ENCODE peak calls at places on chromosome 15, in ten cellular contexts. One of them, this sample, is unnamed.

GRCh38 chr15:28992996-28993719 is 107.4 kb downstream of the APBA2 start:
- DNase-seq in esophagus muscularis mucosa: no peak
- DNase-seq in pancreas: no peak
- DNase-seq in stomach: no peak
- DNase-seq in kidney epithelial cell: no peak
- DNase-seq in fibroblast of the aortic adventitia: no peak
- DNase-seq in neural progenitor cell: no peak
- DNase-seq in CD8-positive, alpha-beta T cell: no peak
- DNase-seq in DND-41: no peak
- DNase-seq in upper lobe of right lung: peak
- DNase-seq in this sample: no peak

GRCh38 chr15:74709011-74709410 is 13.2 kb upstream of the EDC3 start:
- DNase-seq in esophagus muscularis mucosa: no peak
- DNase-seq in pancreas: no peak
- DNase-seq in stomach: no peak
- DNase-seq in kidney epithelial cell: no peak
- DNase-seq in fibroblast of the aortic adventitia: peak
- DNase-seq in neural progenitor cell: no peak
- DNase-seq in CD8-positive, alpha-beta T cell: no peak
- DNase-seq in DND-41: no peak
- DNase-seq in upper lobe of right lung: no peak
- DNase-seq in this sample: no peak

GRCh38 chr15:37218351-37218916 is 118.1 kb upstream of the MEIS2 start:
- DNase-seq in esophagus muscularis mucosa: no peak
- DNase-seq in pancreas: no peak
- DNase-seq in stomach: no peak
- DNase-seq in kidney epithelial cell: no peak
- DNase-seq in fibroblast of the aortic adventitia: no peak
- DNase-seq in neural progenitor cell: no peak
- DNase-seq in CD8-positive, alpha-beta T cell: no peak
- DNase-seq in DND-41: no peak
- DNase-seq in upper lobe of right lung: no peak
- DNase-seq in this sample: no peak

GRCh38 chr15:47486051-47486450 is 231.3 kb upstream of the SEMA6D start:
- DNase-seq in esophagus muscularis mucosa: no peak
- DNase-seq in pancreas: no peak
- DNase-seq in stomach: no peak
- DNase-seq in kidney epithelial cell: no peak
- DNase-seq in fibroblast of the aortic adventitia: no peak
- DNase-seq in neural progenitor cell: no peak
- DNase-seq in CD8-positive, alpha-beta T cell: no peak
- DNase-seq in DND-41: no peak
- DNase-seq in upper lobe of right lung: no peak
- DNase-seq in this sample: no peak

GRCh38 chr15:92020765-92021164 is 167.3 kb downstream of the SLCO3A1 start:
- DNase-seq in esophagus muscularis mucosa: no peak
- DNase-seq in pancreas: no peak
- DNase-seq in stomach: no peak
- DNase-seq in kidney epithelial cell: no peak
- DNase-seq in fibroblast of the aortic adventitia: peak
- DNase-seq in neural progenitor cell: no peak
- DNase-seq in CD8-positive, alpha-beta T cell: no peak
- DNase-seq in DND-41: no peak
- DNase-seq in upper lobe of right lung: no peak
- DNase-seq in this sample: no peak

GRCh38 chr15:101188517-101189340 is 63.1 kb downstream of the CHSY1 start:
- DNase-seq in esophagus muscularis mucosa: no peak
- DNase-seq in pancreas: no peak
- DNase-seq in stomach: peak
- DNase-seq in kidney epithelial cell: no peak
- DNase-seq in fibroblast of the aortic adventitia: peak
- DNase-seq in neural progenitor cell: no peak
- DNase-seq in CD8-positive, alpha-beta T cell: no peak
- DNase-seq in DND-41: no peak
- DNase-seq in upper lobe of right lung: no peak
- DNase-seq in this sample: no peak

GRCh38 chr15:101620645-101621044 is 31.5 kb downstream of the TM2D3 start:
- DNase-seq in esophagus muscularis mucosa: peak
- DNase-seq in pancreas: no peak
- DNase-seq in stomach: no peak
- DNase-seq in kidney epithelial cell: no peak
- DNase-seq in fibroblast of the aortic adventitia: no peak
- DNase-seq in neural progenitor cell: no peak
- DNase-seq in CD8-positive, alpha-beta T cell: no peak
- DNase-seq in DND-41: no peak
- DNase-seq in upper lobe of right lung: no peak
- DNase-seq in this sample: no peak

GRCh38 chr15:60933914-60934885 is 294.9 kb downstream of the RORA start:
- DNase-seq in esophagus muscularis mucosa: no peak
- DNase-seq in pancreas: no peak
- DNase-seq in stomach: no peak
- DNase-seq in kidney epithelial cell: no peak
- DNase-seq in fibroblast of the aortic adventitia: no peak
- DNase-seq in neural progenitor cell: no peak
- DNase-seq in CD8-positive, alpha-beta T cell: no peak
- DNase-seq in DND-41: peak
- DNase-seq in upper lobe of right lung: no peak
- DNase-seq in this sample: no peak

GRCh38 chr15:79047676-79048439 is 42.7 kb downstream of the RASGRF1 start:
- DNase-seq in esophagus muscularis mucosa: no peak
- DNase-seq in pancreas: no peak
- DNase-seq in stomach: no peak
- DNase-seq in kidney epithelial cell: no peak
- DNase-seq in fibroblast of the aortic adventitia: no peak
- DNase-seq in neural progenitor cell: no peak
- DNase-seq in CD8-positive, alpha-beta T cell: no peak
- DNase-seq in DND-41: no peak
- DNase-seq in upper lobe of right lung: peak
- DNase-seq in this sample: no peak

GRCh38 chr15:70569139-70569717 is 194.1 kb downstream of the UACA start:
- DNase-seq in esophagus muscularis mucosa: no peak
- DNase-seq in pancreas: no peak
- DNase-seq in stomach: peak
- DNase-seq in kidney epithelial cell: no peak
- DNase-seq in fibroblast of the aortic adventitia: peak
- DNase-seq in neural progenitor cell: peak
- DNase-seq in CD8-positive, alpha-beta T cell: no peak
- DNase-seq in DND-41: no peak
- DNase-seq in upper lobe of right lung: no peak
- DNase-seq in this sample: no peak

GRCh38 chr15:80779658-80780415 is 667 bp downstream of the CEMIP start:
- DNase-seq in esophagus muscularis mucosa: no peak
- DNase-seq in pancreas: no peak
- DNase-seq in stomach: no peak
- DNase-seq in kidney epithelial cell: no peak
- DNase-seq in fibroblast of the aortic adventitia: peak
- DNase-seq in neural progenitor cell: peak
- DNase-seq in CD8-positive, alpha-beta T cell: no peak
- DNase-seq in DND-41: no peak
- DNase-seq in upper lobe of right lung: peak
- DNase-seq in this sample: no peak

GRCh38 chr15:99158626-99159412 is 53.9 kb downstream of the SYNM start:
- DNase-seq in esophagus muscularis mucosa: no peak
- DNase-seq in pancreas: no peak
- DNase-seq in stomach: no peak
- DNase-seq in kidney epithelial cell: peak
- DNase-seq in fibroblast of the aortic adventitia: no peak
- DNase-seq in neural progenitor cell: no peak
- DNase-seq in CD8-positive, alpha-beta T cell: no peak
- DNase-seq in DND-41: no peak
- DNase-seq in upper lobe of right lung: no peak
- DNase-seq in this sample: no peak

GRCh38 chr15:92018535-92019239 is 165.2 kb downstream of the SLCO3A1 start:
- DNase-seq in esophagus muscularis mucosa: no peak
- DNase-seq in pancreas: no peak
- DNase-seq in stomach: no peak
- DNase-seq in kidney epithelial cell: no peak
- DNase-seq in fibroblast of the aortic adventitia: no peak
- DNase-seq in neural progenitor cell: no peak
- DNase-seq in CD8-positive, alpha-beta T cell: no peak
- DNase-seq in DND-41: no peak
- DNase-seq in upper lobe of right lung: no peak
- DNase-seq in this sample: no peak

GRCh38 chr15:78880828-78881227 is 8.1 kb downstream of the MORF4L1 start:
- DNase-seq in esophagus muscularis mucosa: no peak
- DNase-seq in pancreas: no peak
- DNase-seq in stomach: no peak
- DNase-seq in kidney epithelial cell: no peak
- DNase-seq in fibroblast of the aortic adventitia: no peak
- DNase-seq in neural progenitor cell: no peak
- DNase-seq in CD8-positive, alpha-beta T cell: no peak
- DNase-seq in DND-41: no peak
- DNase-seq in upper lobe of right lung: no peak
- DNase-seq in this sample: no peak

GRCh38 chr15:71242292-71242691 is 127.0 kb downstream of the THSD4 start:
- DNase-seq in esophagus muscularis mucosa: no peak
- DNase-seq in pancreas: no peak
- DNase-seq in stomach: no peak
- DNase-seq in kidney epithelial cell: no peak
- DNase-seq in fibroblast of the aortic adventitia: no peak
- DNase-seq in neural progenitor cell: no peak
- DNase-seq in CD8-positive, alpha-beta T cell: no peak
- DNase-seq in DND-41: no peak
- DNase-seq in upper lobe of right lung: no peak
- DNase-seq in this sample: no peak

GRCh38 chr15:34984884-34985630 is 3.0 kb downstream of the ZNF770 start:
- DNase-seq in esophagus muscularis mucosa: no peak
- DNase-seq in pancreas: no peak
- DNase-seq in stomach: no peak
- DNase-seq in kidney epithelial cell: no peak
- DNase-seq in fibroblast of the aortic adventitia: peak
- DNase-seq in neural progenitor cell: no peak
- DNase-seq in CD8-positive, alpha-beta T cell: no peak
- DNase-seq in DND-41: no peak
- DNase-seq in upper lobe of right lung: peak
- DNase-seq in this sample: no peak
- H3K4me3 ChIP-seq in esophagus muscularis mucosa: no peak
- H3K4me3 ChIP-seq in pancreas: no peak
- H3K4me3 ChIP-seq in stomach: no peak
- H3K4me3 ChIP-seq in kidney epithelial cell: no peak
- H3K4me3 ChIP-seq in fibroblast of the aortic adventitia: no peak
- H3K4me3 ChIP-seq in neural progenitor cell: no peak
- H3K4me3 ChIP-seq in CD8-positive, alpha-beta T cell: no peak
- H3K4me3 ChIP-seq in DND-41: no peak
- H3K4me3 ChIP-seq in upper lobe of right lung: peak
- H3K4me3 ChIP-seq in this sample: no peak

GRCh38 chr15:58966698-58967097 is 20.8 kb upstream of the RNF111 start:
- DNase-seq in esophagus muscularis mucosa: no peak
- DNase-seq in pancreas: no peak
- DNase-seq in stomach: no peak
- DNase-seq in kidney epithelial cell: no peak
- DNase-seq in fibroblast of the aortic adventitia: no peak
- DNase-seq in neural progenitor cell: no peak
- DNase-seq in CD8-positive, alpha-beta T cell: no peak
- DNase-seq in DND-41: no peak
- DNase-seq in upper lobe of right lung: no peak
- DNase-seq in this sample: no peak
- TF ChIP-seq CTCF in esophagus muscularis mucosa: no peak
- TF ChIP-seq CTCF in pancreas: no peak
- TF ChIP-seq CTCF in stomach: no peak
- TF ChIP-seq CTCF in kidney epithelial cell: no peak
- TF ChIP-seq CTCF in fibroblast of the aortic adventitia: no peak
- TF ChIP-seq CTCF in neural progenitor cell: no peak
- TF ChIP-seq CTCF in CD8-positive, alpha-beta T cell: no peak
- TF ChIP-seq CTCF in DND-41: no peak
- TF ChIP-seq CTCF in upper lobe of right lung: no peak
- TF ChIP-seq CTCF in this sample: no peak

GRCh38 chr15:73683257-73683623 is 943 bp upstream of the CD276 start:
- DNase-seq in esophagus muscularis mucosa: no peak
- DNase-seq in pancreas: no peak
- DNase-seq in stomach: no peak
- DNase-seq in kidney epithelial cell: no peak
- DNase-seq in fibroblast of the aortic adventitia: no peak
- DNase-seq in neural progenitor cell: no peak
- DNase-seq in CD8-positive, alpha-beta T cell: no peak
- DNase-seq in DND-41: no peak
- DNase-seq in upper lobe of right lung: no peak
- DNase-seq in this sample: no peak
- H3K4me3 ChIP-seq in esophagus muscularis mucosa: no peak
- H3K4me3 ChIP-seq in pancreas: no peak
- H3K4me3 ChIP-seq in stomach: no peak
- H3K4me3 ChIP-seq in kidney epithelial cell: no peak
- H3K4me3 ChIP-seq in fibroblast of the aortic adventitia: no peak
- H3K4me3 ChIP-seq in neural progenitor cell: no peak
- H3K4me3 ChIP-seq in CD8-positive, alpha-beta T cell: no peak
- H3K4me3 ChIP-seq in DND-41: no peak
- H3K4me3 ChIP-seq in upper lobe of right lung: no peak
- H3K4me3 ChIP-seq in this sample: peak

GRCh38 chr15:68051907-68052306 is 2.2 kb upstream of the PIAS1 start:
- DNase-seq in esophagus muscularis mucosa: no peak
- DNase-seq in pancreas: no peak
- DNase-seq in stomach: no peak
- DNase-seq in kidney epithelial cell: no peak
- DNase-seq in fibroblast of the aortic adventitia: no peak
- DNase-seq in neural progenitor cell: no peak
- DNase-seq in CD8-positive, alpha-beta T cell: no peak
- DNase-seq in DND-41: no peak
- DNase-seq in upper lobe of right lung: no peak
- DNase-seq in this sample: no peak

GRCh38 chr15:68052431-68052830 is 1.7 kb upstream of the PIAS1 start:
- DNase-seq in esophagus muscularis mucosa: no peak
- DNase-seq in pancreas: no peak
- DNase-seq in stomach: no peak
- DNase-seq in kidney epithelial cell: no peak
- DNase-seq in fibroblast of the aortic adventitia: no peak
- DNase-seq in neural progenitor cell: no peak
- DNase-seq in CD8-positive, alpha-beta T cell: no peak
- DNase-seq in DND-41: no peak
- DNase-seq in upper lobe of right lung: no peak
- DNase-seq in this sample: no peak

GRCh38 chr15:68053001-68053400 is 1.1 kb upstream of the PIAS1 start:
- DNase-seq in esophagus muscularis mucosa: no peak
- DNase-seq in pancreas: no peak
- DNase-seq in stomach: no peak
- DNase-seq in kidney epithelial cell: no peak
- DNase-seq in fibroblast of the aortic adventitia: no peak
- DNase-seq in neural progenitor cell: peak
- DNase-seq in CD8-positive, alpha-beta T cell: no peak
- DNase-seq in DND-41: no peak
- DNase-seq in upper lobe of right lung: no peak
- DNase-seq in this sample: no peak

GRCh38 chr15:68053701-68053996 is 466 bp upstream of the PIAS1 start:
- DNase-seq in esophagus muscularis mucosa: no peak
- DNase-seq in pancreas: no peak
- DNase-seq in stomach: no peak
- DNase-seq in kidney epithelial cell: no peak
- DNase-seq in fibroblast of the aortic adventitia: no peak
- DNase-seq in neural progenitor cell: no peak
- DNase-seq in CD8-positive, alpha-beta T cell: no peak
- DNase-seq in DND-41: no peak
- DNase-seq in upper lobe of right lung: no peak
- DNase-seq in this sample: no peak

DNA sequence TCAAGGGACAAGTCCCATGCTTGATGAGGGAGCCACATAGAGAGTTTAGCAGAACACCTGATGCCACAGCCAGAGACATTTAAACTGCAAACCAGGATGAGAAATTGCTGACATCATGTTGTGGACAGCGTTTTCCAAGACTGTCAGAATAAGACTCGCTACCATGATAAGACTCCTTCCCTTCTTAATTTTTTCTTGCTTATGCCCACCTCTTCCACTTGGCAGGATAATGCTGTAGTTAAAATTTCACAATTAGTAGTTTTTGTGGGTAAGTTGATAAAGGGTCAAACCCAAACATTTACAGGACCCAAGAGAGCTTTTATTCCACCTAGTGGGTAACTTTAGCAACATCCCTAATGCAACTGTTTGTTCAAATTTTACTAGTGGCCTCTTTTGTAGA is 3.0 kb upstream of the PIAS1 start:
- DNase-seq in esophagus muscularis mucosa: no peak
- DNase-seq in pancreas: no peak
- DNase-seq in stomach: no peak
- DNase-seq in kidney epithelial cell: no peak
- DNase-seq in fibroblast of the aortic adventitia: no peak
- DNase-seq in neural progenitor cell: no peak
- DNase-seq in CD8-positive, alpha-beta T cell: no peak
- DNase-seq in DND-41: no peak
- DNase-seq in upper lobe of right lung: no peak
- DNase-seq in this sample: no peak
- TF ChIP-seq CTCF in esophagus muscularis mucosa: no peak
- TF ChIP-seq CTCF in pancreas: no peak
- TF ChIP-seq CTCF in stomach: no peak
- TF ChIP-seq CTCF in kidney epithelial cell: no peak
- TF ChIP-seq CTCF in fibroblast of the aortic adventitia: no peak
- TF ChIP-seq CTCF in neural progenitor cell: no peak
- TF ChIP-seq CTCF in CD8-positive, alpha-beta T cell: no peak
- TF ChIP-seq CTCF in DND-41: no peak
- TF ChIP-seq CTCF in upper lobe of right lung: no peak
- TF ChIP-seq CTCF in this sample: no peak